ENCODE peak calls at places on chromosomes 4 and X, in four cellular contexts. I is suprapubic skin, D is A549, R is sigmoid colon. S is an unnamed sample.

GRCh38 chr4:87097075-87097474 is 123.3 kb downstream of the KLHL8 start:
- DNase-seq in I (no peak), D (no peak), R (no peak), S (no peak)

GRCh38 chr4:179145746-179146530 is 1703.7 kb upstream of the AGA start:
- DNase-seq in I (no peak), D (no peak), R (no peak), S (no peak)

GRCh38 chr4:168648929-168649328 is 152.1 kb downstream of the PALLD start:
- DNase-seq in I (no peak), D (no peak), R (no peak), S (no peak)

GRCh38 chr4:26360864-26361263 is 40.0 kb downstream of the RBPJ start:
- DNase-seq in I (no peak), D (no peak), R (no peak), S (no peak)

GRCh38 chr4:119053997-119054396 is 81.6 kb upstream of the MYOZ2 start:
- DNase-seq in I (no peak), D (no peak), R (no peak), S (no peak)

GRCh38 chr4:121690001-121690400 is 6.8 kb downstream of the ANXA5 start:
- DNase-seq in I (no peak), D (no peak), R (no peak), S (no peak)

GRCh38 chr4:7955393-7955792 is 15.7 kb upstream of the AFAP1 start:
- DNase-seq in I (no peak), D (no peak), R (no peak), S (no peak)

GRCh38 chrX:107827852-107828251 is 2.2 kb downstream of the MID2 start:
- DNase-seq in I (no peak), D (no peak), R (no peak), S (no peak)

GRCh38 chr4:121457278-121457875 is 76.6 kb upstream of the QRFPR start:
- DNase-seq in I (no peak), D (no peak), R (no peak), S (no peak)

GRCh38 chr4:73705721-73706120 is 34.6 kb upstream of the CXCL8 start:
- DNase-seq in I (no peak), D (no peak), R (no peak), S (no peak)

GRCh38 chr4:122583906-122584305 is 37.0 kb downstream of the IL21 start:
- DNase-seq in I (no peak), D (no peak), R (no peak), S (no peak)

GRCh38 chr4:41590591-41590990 is 52.6 kb downstream of the LIMCH1 start:
- DNase-seq in I (no peak), D (no peak), R (no peak), S (no peak)

GRCh38 chr4:113564493-113564892 is 197.0 kb downstream of the CAMK2D start:
- DNase-seq in I (no peak), D (no peak), R (no peak), S (no peak)

GRCh38 chr4:174193438-174194015 is 89.9 kb downstream of the FBXO8 start:
- DNase-seq in I (no peak), D (no peak), R (no peak), S (no peak)

GRCh38 chrX:21638311-21638710 is 19.8 kb downstream of the KLHL34 start:
- DNase-seq in I (no peak), D (no peak), R (no peak), S (no peak)

GRCh38 chr4:167623241-167623572 is 388.9 kb upstream of the SPOCK3 start:
- DNase-seq in I (no peak), D (no peak), R (no peak), S (no peak)

GRCh38 chr4:118076958-118077766 is 42.9 kb downstream of the NDST3 start:
- DNase-seq in I (no peak), D (peak), R (no peak), S (no peak)

GRCh38 chr4:117560329-117560728 is 474.0 kb upstream of the NDST3 start:
- DNase-seq in I (no peak), D (no peak), R (no peak), S (no peak)

GRCh38 chr4:8385106-8385505 is 55.4 kb downstream of the ACOX3 start:
- DNase-seq in I (no peak), D (no peak), R (no peak), S (no peak)

GRCh38 chrX:95640226-95640625 is 1044.4 kb upstream of the DIAPH2 start:
- DNase-seq in I (no peak), D (no peak), R (no peak), S (no peak)

GRCh38 chr4:21769404-21770147 is 179.0 kb downstream of the KCNIP4 start:
- DNase-seq in I (no peak), D (no peak), R (no peak), S (no peak)

GRCh38 chr4:121308328-121308663 is 72.5 kb downstream of the QRFPR start:
- DNase-seq in I (no peak), D (no peak), R (no peak), S (no peak)

GRCh38 chrX:35617836-35618235 is 180.3 kb upstream of the MAGEB16 start:
- DNase-seq in I (no peak), D (no peak), R (no peak), S (no peak)

GRCh38 chr4:17605236-17605635 is 9.2 kb upstream of the MED28 start:
- DNase-seq in I (no peak), D (no peak), R (no peak), S (no peak)

GRCh38 chrX:56726609-56727008 is 2.4 kb upstream of the NBDY start:
- DNase-seq in I (no peak), D (peak), R (no peak), S (peak)

GRCh38 chr4:153151535-153152452 is 52.4 kb upstream of the TRIM2 start:
- DNase-seq in I (no peak), D (no peak), R (peak), S (no peak)

GRCh38 chr4:39626261-39626660 is 12.4 kb downstream of the SMIM14 start:
- DNase-seq in I (no peak), D (no peak), R (no peak), S (no peak)

GRCh38 chr4:89915151-89915550 is 20.5 kb downstream of the MMRN1 start:
- DNase-seq in I (no peak), D (no peak), R (no peak), S (no peak)

GRCh38 chrX:8245411-8245810 is 74.3 kb upstream of the VCX2 start:
- DNase-seq in I (no peak), D (no peak), R (no peak), S (no peak)

GRCh38 chr4:43130228-43131021 is 237.9 kb downstream of the GRXCR1 start:
- DNase-seq in I (no peak), D (no peak), R (no peak), S (no peak)
- TF ChIP-seq POLR2A in I (no peak), D (no peak), R (no peak), S (no peak)

GRCh38 chrX:86047174-86047991 is at the start of gene CHM:
- DNase-seq in I (peak), D (peak), R (peak), S (peak)
- TF ChIP-seq POLR2A in I (no peak), D (peak), R (no peak), S (peak)

GRCh38 chr4:78774395-78774794 is 1.8 kb upstream of the BMP2K start:
- DNase-seq in I (no peak), D (no peak), R (no peak), S (no peak)

GRCh38 chr4:78777556-78777900 is 1.4 kb downstream of the BMP2K start:
- DNase-seq in I (no peak), D (no peak), R (no peak), S (no peak)

GRCh38 chr4:78776729-78777555 is 792 bp downstream of the BMP2K start:
- DNase-seq in I (no peak), D (peak), R (peak), S (peak)

GRCh38 chr4:78775278-78776030 is 696 bp upstream of the BMP2K start:
- DNase-seq in I (peak), D (peak), R (peak), S (peak)

GRCh38 chr4:78776031-78776728 is at the start of gene BMP2K:
- DNase-seq in I (peak), D (peak), R (peak), S (peak)
- TF ChIP-seq POLR2A in I (peak), D (peak), R (no peak), S (peak)

GRCh38 chr4:77193511-77194236 is 36.7 kb downstream of the CCNG2 start:
- DNase-seq in I (peak), D (no peak), R (peak), S (peak)
- TF ChIP-seq POLR2A in I (peak), D (no peak), R (no peak), S (no peak)

GRCh38 chr4:4575284-4576211 is 33.7 kb upstream of the STX18 start:
- DNase-seq in I (peak), D (peak), R (peak), S (peak)
- TF ChIP-seq POLR2A in I (no peak), D (peak), R (no peak), S (no peak)

GRCh38 chr4:125314676-125315570 is at the start of gene FAT4:
- DNase-seq in I (peak), D (peak), R (peak), S (peak)
- TF ChIP-seq POLR2A in I (peak), D (peak), R (peak), S (peak)